ENCODE peak calls at places on chromosomes 2 and 18, in five cellular contexts. Q is kidney epithelial cell; Z is NCI-H1092; H is cardiac muscle cell; E is activated CD4-positive, CD25-positive, alpha-beta regulatory T cell treated with anti-CD3 and anti-CD28 coated beads, Interleukin-2, amount 50 U/mL, for 72 hours. S is an unnamed sample.

GRCh38 chr2:207122914-207123744 is 42.6 kb downstream of the KLF7 start:
- DNase-seq in Z (no peak), H (peak), E (peak), Q (no peak), S (no peak)

GRCh38 chr2:217993817-217994459 is 8.9 kb downstream of the TNS1 start:
- DNase-seq in H (peak), Q (no peak), E (peak), Z (peak), S (no peak)

GRCh38 chr18:9629709-9630108 is 15.3 kb upstream of the PPP4R1 start:
- DNase-seq in E (no peak), Z (no peak), H (peak), Q (no peak), S (no peak)

GRCh38 chr2:43228782-43229659 is 2.6 kb upstream of the ZFP36L2 start:
- DNase-seq in E (no peak), Z (no peak), H (peak), Q (no peak), S (no peak)

GRCh38 chr2:187150667-187151066 is 297.4 kb downstream of the CALCRL start:
- DNase-seq in E (no peak), H (peak), Q (no peak), Z (no peak), S (no peak)

GRCh38 chr2:41829011-41829500 is 218.8 kb upstream of the PKDCC start:
- DNase-seq in Z (no peak), E (no peak), H (no peak), Q (no peak), S (no peak)

GRCh38 chr2:158325031-158325781 is 131.3 kb downstream of the CCDC148 start:
- DNase-seq in Q (peak), E (no peak), H (no peak), Z (no peak), S (peak)

GRCh38 chr2:192195548-192196418 is 1.1 kb upstream of the TMEFF2 start:
- DNase-seq in H (peak), Z (peak), Q (no peak), E (peak), S (no peak)

GRCh38 chr2:230161180-230161579 is 58.6 kb downstream of the SP110 start:
- DNase-seq in H (peak), Z (no peak), Q (no peak), E (no peak), S (peak)

GRCh38 chr2:152395132-152396024 is 60.4 kb downstream of the FMNL2 start:
- DNase-seq in Z (no peak), H (peak), E (no peak), Q (no peak), S (no peak)

GRCh38 chr2:172208881-172209325 is 106.2 kb upstream of the DLX2 start:
- DNase-seq in E (no peak), Z (no peak), Q (no peak), H (peak), S (no peak)

GRCh38 chr18:36697905-36698304 is 130.9 kb downstream of the TPGS2 start:
- DNase-seq in Z (no peak), H (peak), Q (peak), E (no peak), S (peak)

GRCh38 chr2:165957030-165957675 is 3.6 kb upstream of the TTC21B start:
- DNase-seq in E (no peak), H (peak), Q (no peak), Z (peak), S (no peak)

GRCh38 chr2:39631715-39632114 is 34.0 kb upstream of the TMEM178A start:
- DNase-seq in Q (peak), Z (no peak), H (peak), E (no peak), S (peak)

GRCh38 chr2:187475499-187476248 is 27.6 kb upstream of the CALCRL start:
- DNase-seq in H (peak), E (no peak), Q (no peak), Z (no peak), S (no peak)

GRCh38 chr2:105744909-105745853 is at the start of gene NCK2:
- DNase-seq in Q (no peak), E (peak), Z (no peak), H (peak), S (no peak)